ENCODE peak calls at places on chromosomes 16 and 17, in five cellular contexts. One of them, this sample, is unnamed.

GRCh38 chr17:38447502-38448095 is 19.3 kb downstream of the ARHGAP23 start:
- DNase-seq in cardiac fibroblast: no peak
- DNase-seq in activated B cell treated with CpG ODN at 0.5 μM for 24 hours: no peak
- DNase-seq in MM.1S: no peak
- DNase-seq in AG10803: peak
- DNase-seq in this sample: no peak

GRCh38 chr17:44518032-44518431 is 14.8 kb upstream of the GPATCH8 start:
- DNase-seq in AG10803: peak
- DNase-seq in cardiac fibroblast: peak
- DNase-seq in activated B cell treated with CpG ODN at 0.5 μM for 24 hours: no peak
- DNase-seq in MM.1S: no peak
- DNase-seq in this sample: no peak

GRCh38 chr16:69408451-69408850 is 16.0 kb upstream of the CYB5B start:
- DNase-seq in MM.1S: no peak
- DNase-seq in AG10803: no peak
- DNase-seq in cardiac fibroblast: no peak
- DNase-seq in activated B cell treated with CpG ODN at 0.5 μM for 24 hours: no peak
- DNase-seq in this sample: no peak

GRCh38 chr16:20023190-20023589 is 50.5 kb downstream of the GPR139 start:
- DNase-seq in AG10803: no peak
- DNase-seq in activated B cell treated with CpG ODN at 0.5 μM for 24 hours: no peak
- DNase-seq in cardiac fibroblast: peak
- DNase-seq in MM.1S: peak
- DNase-seq in this sample: peak

GRCh38 chr16:82671743-82672142 is 45.0 kb downstream of the CDH13 start:
- DNase-seq in cardiac fibroblast: peak
- DNase-seq in AG10803: no peak
- DNase-seq in MM.1S: no peak
- DNase-seq in activated B cell treated with CpG ODN at 0.5 μM for 24 hours: no peak
- DNase-seq in this sample: no peak

GRCh38 chr17:65698381-65699061 is 137.1 kb upstream of the AXIN2 start:
- DNase-seq in cardiac fibroblast: peak
- DNase-seq in MM.1S: no peak
- DNase-seq in AG10803: peak
- DNase-seq in activated B cell treated with CpG ODN at 0.5 μM for 24 hours: no peak
- DNase-seq in this sample: peak

GRCh38 chr17:36610472-36610871 is 9.1 kb downstream of the MRM1 start:
- DNase-seq in AG10803: no peak
- DNase-seq in activated B cell treated with CpG ODN at 0.5 μM for 24 hours: no peak
- DNase-seq in cardiac fibroblast: peak
- DNase-seq in MM.1S: no peak
- DNase-seq in this sample: no peak

GRCh38 chr16:25051446-25052160 is 36.4 kb upstream of the ARHGAP17 start:
- DNase-seq in cardiac fibroblast: peak
- DNase-seq in AG10803: peak
- DNase-seq in MM.1S: no peak
- DNase-seq in activated B cell treated with CpG ODN at 0.5 μM for 24 hours: no peak
- DNase-seq in this sample: peak

GRCh38 chr17:81806461-81807209 is 2.7 kb downstream of the GCGR start:
- DNase-seq in activated B cell treated with CpG ODN at 0.5 μM for 24 hours: no peak
- DNase-seq in cardiac fibroblast: no peak
- DNase-seq in AG10803: no peak
- DNase-seq in MM.1S: no peak
- DNase-seq in this sample: no peak

GRCh38 chr17:29158515-29159275 is 21.5 kb downstream of the MYO18A start:
- DNase-seq in MM.1S: no peak
- DNase-seq in cardiac fibroblast: no peak
- DNase-seq in AG10803: peak
- DNase-seq in activated B cell treated with CpG ODN at 0.5 μM for 24 hours: no peak
- DNase-seq in this sample: peak

GRCh38 chr17:9907131-9907530 is 2.1 kb upstream of the RCVRN start:
- DNase-seq in AG10803: no peak
- DNase-seq in MM.1S: no peak
- DNase-seq in cardiac fibroblast: no peak
- DNase-seq in activated B cell treated with CpG ODN at 0.5 μM for 24 hours: no peak
- DNase-seq in this sample: no peak

GRCh38 chr17:9446528-9446927 is 129.1 kb downstream of the STX8 start:
- DNase-seq in cardiac fibroblast: no peak
- DNase-seq in MM.1S: no peak
- DNase-seq in AG10803: no peak
- DNase-seq in activated B cell treated with CpG ODN at 0.5 μM for 24 hours: no peak
- DNase-seq in this sample: peak

GRCh38 chr17:57107498-57108101 is 22.6 kb downstream of the AKAP1 start:
- DNase-seq in activated B cell treated with CpG ODN at 0.5 μM for 24 hours: no peak
- DNase-seq in AG10803: no peak
- DNase-seq in cardiac fibroblast: no peak
- DNase-seq in MM.1S: no peak
- DNase-seq in this sample: no peak

GRCh38 chr16:67931712-67932461 is at the start of gene CTRL:
- DNase-seq in MM.1S: no peak
- DNase-seq in cardiac fibroblast: no peak
- DNase-seq in AG10803: no peak
- DNase-seq in activated B cell treated with CpG ODN at 0.5 μM for 24 hours: no peak
- DNase-seq in this sample: no peak

GRCh38 chr17:2025220-2025621 is at the start of gene RTN4RL1:
- DNase-seq in MM.1S: peak
- DNase-seq in cardiac fibroblast: peak
- DNase-seq in activated B cell treated with CpG ODN at 0.5 μM for 24 hours: peak
- DNase-seq in AG10803: peak
- DNase-seq in this sample: peak

GRCh38 chr17:2776589-2777241 is 19.5 kb upstream of the RAP1GAP2 start:
- DNase-seq in AG10803: no peak
- DNase-seq in MM.1S: no peak
- DNase-seq in cardiac fibroblast: no peak
- DNase-seq in activated B cell treated with CpG ODN at 0.5 μM for 24 hours: no peak
- DNase-seq in this sample: no peak

GRCh38 chr16:1674751-1675664 is 3.1 kb upstream of the JPT2 start:
- DNase-seq in MM.1S: no peak
- DNase-seq in cardiac fibroblast: peak
- DNase-seq in activated B cell treated with CpG ODN at 0.5 μM for 24 hours: no peak
- DNase-seq in AG10803: peak
- DNase-seq in this sample: peak

GRCh38 chr17:3729881-3730280 is 6.2 kb downstream of the HASPIN start:
- DNase-seq in AG10803: no peak
- DNase-seq in MM.1S: no peak
- DNase-seq in cardiac fibroblast: no peak
- DNase-seq in activated B cell treated with CpG ODN at 0.5 μM for 24 hours: no peak
- DNase-seq in this sample: no peak

GRCh38 chr16:66846831-66847230 is 2.6 kb downstream of the CA7 start:
- DNase-seq in activated B cell treated with CpG ODN at 0.5 μM for 24 hours: no peak
- DNase-seq in MM.1S: no peak
- DNase-seq in cardiac fibroblast: no peak
- DNase-seq in AG10803: no peak
- DNase-seq in this sample: no peak

GRCh38 chr16:88633684-88634140 is 4.7 kb upstream of the IL17C start:
- DNase-seq in cardiac fibroblast: peak
- DNase-seq in activated B cell treated with CpG ODN at 0.5 μM for 24 hours: peak
- DNase-seq in MM.1S: peak
- DNase-seq in AG10803: no peak
- DNase-seq in this sample: peak

GRCh38 chr16:81837312-81837748 is 58.2 kb downstream of the PLCG2 start:
- DNase-seq in activated B cell treated with CpG ODN at 0.5 μM for 24 hours: no peak
- DNase-seq in cardiac fibroblast: no peak
- DNase-seq in AG10803: no peak
- DNase-seq in MM.1S: no peak
- DNase-seq in this sample: no peak

GRCh38 chr17:18314059-18314730 is 599 bp downstream of the TOP3A start:
- DNase-seq in AG10803: no peak
- DNase-seq in cardiac fibroblast: no peak
- DNase-seq in MM.1S: no peak
- DNase-seq in activated B cell treated with CpG ODN at 0.5 μM for 24 hours: no peak
- DNase-seq in this sample: peak

GRCh38 chr16:35753559-35754390 is 2294.4 kb downstream of the TP53TG3F start:
- DNase-seq in activated B cell treated with CpG ODN at 0.5 μM for 24 hours: no peak
- DNase-seq in MM.1S: no peak
- DNase-seq in AG10803: no peak
- DNase-seq in cardiac fibroblast: no peak
- DNase-seq in this sample: no peak

GRCh38 chr16:2985893-2986355 is 5.7 kb upstream of the PKMYT1 start:
- DNase-seq in activated B cell treated with CpG ODN at 0.5 μM for 24 hours: no peak
- DNase-seq in cardiac fibroblast: no peak
- DNase-seq in MM.1S: no peak
- DNase-seq in AG10803: no peak
- DNase-seq in this sample: no peak

DNA sequence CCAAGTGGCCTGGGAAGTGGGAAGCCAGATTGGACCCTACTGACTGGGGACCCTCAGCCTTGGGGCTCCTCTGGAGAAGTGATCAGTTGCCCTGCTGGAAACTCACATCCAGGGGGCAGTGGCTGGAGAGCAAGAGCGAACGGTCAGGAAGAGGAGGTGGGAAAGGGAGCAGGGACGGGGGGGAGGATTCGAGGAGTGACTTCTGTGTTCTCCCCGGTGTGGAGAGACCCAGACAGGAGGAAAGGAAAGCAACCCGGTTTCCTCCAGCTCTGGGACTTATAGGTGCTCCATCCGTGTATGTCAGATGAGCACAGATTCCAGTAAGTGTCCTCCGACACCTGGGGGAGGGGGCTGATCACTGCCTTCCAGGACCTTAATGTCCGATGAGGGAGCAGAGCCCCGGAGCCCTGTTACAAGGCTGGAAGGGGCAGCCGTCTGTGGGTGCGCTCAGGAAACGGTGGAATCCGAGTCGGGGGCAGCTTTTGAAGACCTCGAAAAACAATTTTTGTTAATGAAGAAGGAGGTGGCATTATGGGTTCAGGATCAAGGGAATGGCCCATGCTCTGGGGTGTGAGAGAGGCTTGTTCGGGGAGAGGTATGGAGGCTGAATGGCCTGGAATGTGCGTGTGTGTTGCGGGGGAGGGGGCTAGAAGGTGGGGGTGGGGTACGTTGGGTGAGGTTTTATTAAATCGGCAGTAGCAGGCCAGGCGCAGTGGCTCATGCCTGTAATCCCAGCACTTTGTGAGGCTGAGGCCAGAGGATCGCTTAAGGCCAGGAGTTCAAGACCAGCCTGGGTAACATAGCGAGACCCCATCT is 34.8 kb upstream of the NDRG4 start:
- DNase-seq in activated B cell treated with CpG ODN at 0.5 μM for 24 hours: no peak
- DNase-seq in cardiac fibroblast: no peak
- DNase-seq in MM.1S: no peak
- DNase-seq in AG10803: no peak
- DNase-seq in this sample: peak
- TF ChIP-seq CTCF in activated B cell treated with CpG ODN at 0.5 μM for 24 hours: no peak
- TF ChIP-seq CTCF in cardiac fibroblast: peak
- TF ChIP-seq CTCF in MM.1S: no peak
- TF ChIP-seq CTCF in AG10803: no peak
- TF ChIP-seq CTCF in this sample: peak

GRCh38 chr17:6752068-6752909 is 3.6 kb upstream of the XAF1 start:
- DNase-seq in AG10803: peak
- DNase-seq in MM.1S: no peak
- DNase-seq in activated B cell treated with CpG ODN at 0.5 μM for 24 hours: no peak
- DNase-seq in cardiac fibroblast: peak
- DNase-seq in this sample: peak

GRCh38 chr17:6748617-6749016 is 7.2 kb upstream of the XAF1 start:
- DNase-seq in activated B cell treated with CpG ODN at 0.5 μM for 24 hours: no peak
- DNase-seq in AG10803: no peak
- DNase-seq in MM.1S: no peak
- DNase-seq in cardiac fibroblast: no peak
- DNase-seq in this sample: no peak

GRCh38 chr17:6753565-6753964 is 2.3 kb upstream of the XAF1 start:
- DNase-seq in activated B cell treated with CpG ODN at 0.5 μM for 24 hours: no peak
- DNase-seq in MM.1S: no peak
- DNase-seq in AG10803: no peak
- DNase-seq in cardiac fibroblast: no peak
- DNase-seq in this sample: peak

GRCh38 chr17:6753006-6753445 is 2.8 kb upstream of the XAF1 start:
- DNase-seq in activated B cell treated with CpG ODN at 0.5 μM for 24 hours: no peak
- DNase-seq in cardiac fibroblast: peak
- DNase-seq in AG10803: peak
- DNase-seq in MM.1S: no peak
- DNase-seq in this sample: peak

DNA sequence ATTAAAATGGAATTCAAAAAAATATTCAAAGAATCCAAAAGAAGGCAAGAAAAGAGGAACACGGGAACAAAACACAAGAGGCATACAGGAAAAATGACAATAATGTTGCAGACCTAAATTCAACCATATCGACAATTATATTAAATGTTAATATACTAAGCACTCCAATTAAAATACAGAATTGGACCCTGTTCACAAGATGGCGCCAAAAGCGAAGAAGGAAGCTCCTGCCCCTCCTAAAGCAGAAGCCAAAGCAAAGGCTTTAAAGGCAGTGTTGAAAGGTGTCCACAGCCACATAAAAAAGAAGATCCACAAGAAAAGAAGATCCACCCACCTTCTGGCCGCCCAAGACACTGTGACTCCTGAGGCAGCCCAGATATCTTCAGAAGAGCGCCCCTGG is 6.3 kb upstream of the XAF1 start:
- DNase-seq in activated B cell treated with CpG ODN at 0.5 μM for 24 hours: no peak
- DNase-seq in AG10803: no peak
- DNase-seq in cardiac fibroblast: peak
- DNase-seq in MM.1S: no peak
- DNase-seq in this sample: peak
- TF ChIP-seq CTCF in activated B cell treated with CpG ODN at 0.5 μM for 24 hours: no peak
- TF ChIP-seq CTCF in AG10803: no peak
- TF ChIP-seq CTCF in cardiac fibroblast: no peak
- TF ChIP-seq CTCF in MM.1S: no peak
- TF ChIP-seq CTCF in this sample: peak

GRCh38 chr16:85731179-85731578 is 19.7 kb downstream of the C16orf74 start:
- DNase-seq in activated B cell treated with CpG ODN at 0.5 μM for 24 hours: no peak
- DNase-seq in AG10803: no peak
- DNase-seq in MM.1S: no peak
- DNase-seq in cardiac fibroblast: no peak
- DNase-seq in this sample: no peak

GRCh38 chr16:85724936-85725335 is 26.0 kb downstream of the C16orf74 start:
- DNase-seq in AG10803: no peak
- DNase-seq in cardiac fibroblast: no peak
- DNase-seq in MM.1S: no peak
- DNase-seq in activated B cell treated with CpG ODN at 0.5 μM for 24 hours: no peak
- DNase-seq in this sample: no peak

GRCh38 chr16:85729452-85729851 is 21.4 kb downstream of the C16orf74 start:
- DNase-seq in AG10803: no peak
- DNase-seq in activated B cell treated with CpG ODN at 0.5 μM for 24 hours: no peak
- DNase-seq in MM.1S: no peak
- DNase-seq in cardiac fibroblast: no peak
- DNase-seq in this sample: no peak

GRCh38 chr16:85729907-85730465 is 20.9 kb downstream of the C16orf74 start:
- DNase-seq in activated B cell treated with CpG ODN at 0.5 μM for 24 hours: no peak
- DNase-seq in MM.1S: no peak
- DNase-seq in cardiac fibroblast: no peak
- DNase-seq in AG10803: no peak
- DNase-seq in this sample: no peak

DNA sequence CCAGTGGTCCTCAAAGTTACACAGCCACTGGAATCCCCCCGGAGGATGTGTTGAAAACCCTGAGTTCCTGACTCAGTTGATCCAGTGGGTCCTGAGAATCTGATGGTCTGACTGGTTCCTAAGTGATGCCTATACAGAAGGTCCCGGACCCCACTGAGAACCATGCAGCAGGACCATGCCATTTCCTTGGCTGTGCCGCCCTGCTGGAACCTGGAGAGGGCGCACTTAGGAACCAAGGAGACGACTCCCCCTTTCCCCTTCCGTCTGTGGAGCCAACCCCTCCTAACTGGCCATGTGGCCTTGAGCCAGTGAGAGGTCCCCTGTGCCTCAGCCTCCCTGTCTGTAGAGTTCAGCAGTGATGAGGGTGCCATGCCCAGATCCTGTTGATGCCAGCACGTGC is 22.0 kb downstream of the C16orf74 start:
- DNase-seq in AG10803: no peak
- DNase-seq in activated B cell treated with CpG ODN at 0.5 μM for 24 hours: no peak
- DNase-seq in MM.1S: no peak
- DNase-seq in cardiac fibroblast: no peak
- DNase-seq in this sample: no peak
- TF ChIP-seq CTCF in AG10803: peak
- TF ChIP-seq CTCF in activated B cell treated with CpG ODN at 0.5 μM for 24 hours: no peak
- TF ChIP-seq CTCF in MM.1S: no peak
- TF ChIP-seq CTCF in cardiac fibroblast: peak
- TF ChIP-seq CTCF in this sample: peak

GRCh38 chr17:80284631-80285030 is 24.0 kb downstream of the RNF213 start:
- DNase-seq in AG10803: no peak
- DNase-seq in cardiac fibroblast: no peak
- DNase-seq in MM.1S: no peak
- DNase-seq in activated B cell treated with CpG ODN at 0.5 μM for 24 hours: no peak
- DNase-seq in this sample: no peak
- TF ChIP-seq CTCF in AG10803: no peak
- TF ChIP-seq CTCF in cardiac fibroblast: no peak
- TF ChIP-seq CTCF in MM.1S: no peak
- TF ChIP-seq CTCF in activated B cell treated with CpG ODN at 0.5 μM for 24 hours: no peak
- TF ChIP-seq CTCF in this sample: no peak